ENCODE peak calls at places on chromosomes 13 and 19, in eight cellular contexts. I, Q, B, G, C, S, Z and M are unnamed samples.

GRCh38 chr19:16893686-16893990 is 4.8 kb downstream of the F2RL3 start:
- DNase-seq in C (no peak), I (no peak), Q (no peak), Z (no peak), B (no peak), G (no peak), S (no peak), M (peak; percentile 45)

GRCh38 chr13:51643114-51643881 is 59.0 kb downstream of the WDFY2 start:
- DNase-seq in G (no peak), S (no peak), Z (peak; percentile 85), Q (no peak), C (peak; percentile 83), I (no peak), B (peak; percentile 82), M (no peak)

GRCh38 chr13:44331912-44332840 is 41.4 kb upstream of the SERP2 start:
- DNase-seq in Z (peak; percentile 97), G (peak; percentile 76), B (no peak), Q (no peak), C (peak; percentile 60), S (peak; percentile 76), I (no peak), M (no peak)

GRCh38 chr19:14004619-14005380 is 1.3 kb downstream of the RFX1 start:
- DNase-seq in Z (peak; percentile 14), S (no peak), I (peak; percentile 49), B (no peak), G (peak; percentile 73), C (no peak), Q (no peak), M (peak; percentile 22)

GRCh38 chr13:94345374-94346195 is 133.9 kb downstream of the DCT start:
- DNase-seq in I (no peak), Q (no peak), Z (peak; percentile 43), B (peak; percentile 58), G (no peak), C (peak; percentile 63), S (no peak), M (no peak)

GRCh38 chr13:98563071-98563470 is 13.8 kb downstream of the STK24 start:
- DNase-seq in I (no peak), B (no peak), Q (no peak), S (no peak), G (no peak), Z (no peak), C (no peak), M (no peak)

GRCh38 chr19:5536337-5536894 is 31.3 kb downstream of the TINCR start:
- DNase-seq in G (peak; percentile 68), C (no peak), I (no peak), S (peak; percentile 72), Q (no peak), Z (peak; percentile 69), B (peak; percentile 46), M (no peak)

GRCh38 chr19:40464059-40465024 is 1.2 kb downstream of the BLVRB start:
- DNase-seq in B (peak; percentile 67), Z (peak; percentile 94), G (peak; percentile 89), Q (peak; percentile 88), I (peak; percentile 87), S (peak; percentile 92), C (peak; percentile 87), M (peak; percentile 51)

GRCh38 chr19:34345934-34346333 is 19.1 kb upstream of the GPI start:
- DNase-seq in S (no peak), Z (peak; percentile 74), B (peak; percentile 82), I (no peak), G (peak; percentile 77), C (no peak), Q (no peak), M (peak; percentile 49)

GRCh38 chr13:111210945-111211469 is 95.9 kb downstream of the ARHGEF7 start:
- DNase-seq in C (no peak), I (no peak), B (no peak), S (no peak), Q (no peak), G (no peak), Z (no peak), M (no peak)

GRCh38 chr19:43526884-43527859 is at the start of gene ETHE1:
- DNase-seq in C (no peak), I (peak; percentile 60), B (peak; percentile 79), S (peak; percentile 53), Q (peak; percentile 91), G (peak; percentile 88), Z (peak; percentile 70), M (peak; percentile 76)

GRCh38 chr19:11982526-11982925 is 17.7 kb downstream of the ZNF763 start:
- DNase-seq in C (no peak), Q (no peak), S (no peak), I (no peak), G (no peak), B (peak; percentile 30), Z (no peak), M (no peak)

GRCh38 chr19:54312011-54312410 is 955 bp downstream of the LILRA5 start:
- DNase-seq in G (no peak), Q (no peak), B (no peak), I (no peak), S (no peak), C (no peak), Z (no peak), M (no peak)

GRCh38 chr13:100106705-100107104 is 17.8 kb downstream of the PCCA start:
- DNase-seq in G (no peak), B (no peak), Q (no peak), Z (no peak), C (no peak), I (no peak), S (no peak), M (no peak)

GRCh38 chr19:38284422-38284821 is 19.6 kb upstream of the C19orf33 start:
- DNase-seq in B (no peak), S (no peak), G (no peak), Q (no peak), I (no peak), Z (no peak), C (no peak), M (no peak)

GRCh38 chr13:99590519-99591011 is 89.3 kb downstream of the TM9SF2 start:
- DNase-seq in G (no peak), S (no peak), I (no peak), C (no peak), Z (peak; percentile 59), B (no peak), Q (no peak), M (no peak)

GRCh38 chr13:81540777-81541176 is 1199.9 kb upstream of the SPRY2 start:
- DNase-seq in Z (peak; percentile 1), C (no peak), G (no peak), B (no peak), Q (no peak), S (no peak), I (no peak), M (no peak)

GRCh38 chr19:14021474-14021873 is 6.5 kb upstream of the RLN3 start:
- DNase-seq in Z (no peak), S (no peak), Q (no peak), B (no peak), C (no peak), G (no peak), I (no peak), M (no peak)

GRCh38 chr13:48859168-48860105 is 116.3 kb upstream of the FNDC3A start:
- DNase-seq in Q (no peak), I (no peak), S (no peak), C (no peak), B (no peak), Z (no peak), G (no peak), M (no peak)

GRCh38 chr13:93244918-93245280 is 18.3 kb downstream of the GPC6 start:
- DNase-seq in I (no peak), Z (peak; percentile 61), B (peak; percentile 39), Q (no peak), C (no peak), G (no peak), S (no peak), M (no peak)

GRCh38 chr19:3176715-3177501 is 1.7 kb upstream of the S1PR4 start:
- DNase-seq in S (no peak), Z (no peak), Q (no peak), C (no peak), B (peak; percentile 91), I (no peak), G (no peak), M (no peak)

GRCh38 chr19:10695401-10696398 is 5.5 kb upstream of the QTRT1 start:
- DNase-seq in G (peak; percentile 96), Q (peak; percentile 94), I (peak; percentile 70), C (peak; percentile 82), S (peak; percentile 89), B (peak; percentile 96), Z (peak; percentile 97), M (peak; percentile 79)

GRCh38 chr19:10701955-10702307 is 692 bp downstream of the QTRT1 start:
- DNase-seq in Q (no peak), B (no peak), S (peak; percentile 53), C (no peak), I (no peak), G (peak; percentile 51), Z (no peak), M (peak; percentile 31)

GRCh38 chr19:10694706-10695105 is 6.5 kb upstream of the QTRT1 start:
- DNase-seq in C (no peak), S (no peak), Q (no peak), I (no peak), Z (no peak), B (no peak), G (no peak), M (no peak)

DNA sequence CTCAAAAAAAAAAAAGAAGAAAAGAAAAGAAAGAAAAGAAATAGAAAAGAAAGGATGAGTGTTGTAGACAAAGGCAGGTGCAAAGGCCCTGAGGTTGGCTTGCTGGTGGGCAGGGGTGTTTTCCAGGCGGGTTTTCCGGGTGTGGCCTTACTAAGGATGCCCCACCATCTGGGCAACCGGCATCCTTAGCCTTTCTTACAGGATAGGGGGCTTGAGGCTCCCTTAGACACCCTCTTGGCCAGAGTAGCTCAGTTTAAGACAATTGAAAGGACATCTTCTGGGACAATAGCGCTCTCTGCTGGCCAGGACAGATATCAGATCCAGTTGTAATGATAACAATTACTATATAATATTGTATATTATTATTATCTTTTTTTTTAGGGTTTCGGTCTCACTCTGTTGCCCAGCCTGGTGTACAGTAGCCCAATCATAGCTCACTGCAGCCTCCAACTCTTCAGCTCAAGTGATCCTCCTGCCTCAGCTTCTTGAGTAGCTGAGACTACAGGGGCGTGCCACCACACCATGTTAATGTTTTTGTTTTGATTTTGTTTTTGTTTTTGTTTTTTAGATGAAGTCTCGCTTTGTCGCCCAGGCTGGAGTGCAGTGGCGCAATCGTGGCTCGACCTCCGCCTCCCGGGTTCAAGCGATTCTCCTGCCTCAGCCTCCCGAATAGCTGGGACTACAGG is 1.4 kb upstream of the QTRT1 start:
- DNase-seq in Z (peak; percentile 72), G (peak; percentile 80), Q (no peak), I (no peak), S (no peak), B (peak; percentile 42), C (no peak), M (peak; percentile 28)
- TF ChIP-seq CTCF in Z (peak; percentile 57), G (peak; percentile 36), Q (no peak), I (peak; percentile 59), S (peak; percentile 58), B (peak; percentile 57), C (peak; percentile 66), M (peak; percentile 60)

GRCh38 chr13:50531917-50532899 is 311.3 kb downstream of the DLEU7 start:
- DNase-seq in B (no peak), Q (no peak), Z (peak; percentile 67), G (no peak), I (no peak), C (no peak), S (no peak), M (no peak)
- TF ChIP-seq CTCF in B (peak; percentile 65), Q (peak; percentile 9), Z (peak; percentile 56), G (peak; percentile 22), I (peak; percentile 49), C (peak; percentile 37), S (peak; percentile 15), M (no peak)

GRCh38 chr19:48813123-48813911 is 2.5 kb upstream of the BCAT2 start:
- DNase-seq in Q (no peak), I (no peak), G (no peak), Z (no peak), B (no peak), S (no peak), C (no peak), M (no peak)
- TF ChIP-seq CTCF in Q (no peak), I (no peak), G (no peak), Z (peak; percentile 32), B (no peak), S (no peak), C (peak; percentile 31), M (no peak)

GRCh38 chr13:40290758-40291157 is 375.7 kb downstream of the FOXO1 start:
- DNase-seq in G (no peak), I (no peak), Q (no peak), Z (no peak), B (no peak), S (no peak), C (no peak), M (no peak)
- TF ChIP-seq CTCF in G (no peak), I (no peak), Q (no peak), Z (no peak), B (no peak), S (no peak), C (no peak), M (no peak)